ENCODE peak calls at places on chromosome 14, in eight cellular contexts. One of them, this sample, is unnamed.

GRCh38 chr14:61653507-61653906 is 41.8 kb upstream of the HIF1A start:
- DNase-seq in left ventricle myocardium inferior: no peak
- DNase-seq in uterus: peak; percentile 24
- DNase-seq in lung: no peak
- DNase-seq in fibroblast of mammary gland: peak; percentile 88
- DNase-seq in heart left ventricle: peak; percentile 32
- DNase-seq in dorsolateral prefrontal cortex: no peak
- DNase-seq in neural progenitor cell: no peak
- DNase-seq in this sample: peak; percentile 70

GRCh38 chr14:101481557-101481956 is 79.7 kb upstream of the DIO3 start:
- DNase-seq in left ventricle myocardium inferior: no peak
- DNase-seq in uterus: peak; percentile 24
- DNase-seq in lung: no peak
- DNase-seq in fibroblast of mammary gland: no peak
- DNase-seq in heart left ventricle: no peak
- DNase-seq in dorsolateral prefrontal cortex: no peak
- DNase-seq in neural progenitor cell: no peak
- DNase-seq in this sample: no peak

GRCh38 chr14:57866199-57866755 is 385 bp upstream of the SLC35F4 start:
- DNase-seq in left ventricle myocardium inferior: no peak
- DNase-seq in uterus: no peak
- DNase-seq in lung: no peak
- DNase-seq in fibroblast of mammary gland: no peak
- DNase-seq in heart left ventricle: no peak
- DNase-seq in dorsolateral prefrontal cortex: no peak
- DNase-seq in neural progenitor cell: peak; percentile 4
- DNase-seq in this sample: no peak

GRCh38 chr14:76773188-76773885 is 12.1 kb downstream of the VASH1 start:
- DNase-seq in left ventricle myocardium inferior: peak; percentile 66
- DNase-seq in uterus: peak; percentile 78
- DNase-seq in lung: peak; percentile 59
- DNase-seq in fibroblast of mammary gland: peak; percentile 89
- DNase-seq in heart left ventricle: peak; percentile 80
- DNase-seq in dorsolateral prefrontal cortex: no peak
- DNase-seq in neural progenitor cell: no peak
- DNase-seq in this sample: peak; percentile 81

GRCh38 chr14:89667983-89668382 is 250.9 kb upstream of the FOXN3 start:
- DNase-seq in left ventricle myocardium inferior: no peak
- DNase-seq in uterus: no peak
- DNase-seq in lung: no peak
- DNase-seq in fibroblast of mammary gland: peak; percentile 31
- DNase-seq in heart left ventricle: no peak
- DNase-seq in dorsolateral prefrontal cortex: no peak
- DNase-seq in neural progenitor cell: no peak
- DNase-seq in this sample: peak; percentile 2

GRCh38 chr14:89372156-89372555 is 44.9 kb downstream of the FOXN3 start:
- DNase-seq in left ventricle myocardium inferior: no peak
- DNase-seq in uterus: no peak
- DNase-seq in lung: no peak
- DNase-seq in fibroblast of mammary gland: no peak
- DNase-seq in heart left ventricle: no peak
- DNase-seq in dorsolateral prefrontal cortex: no peak
- DNase-seq in neural progenitor cell: no peak
- DNase-seq in this sample: peak; percentile 35

GRCh38 chr14:38238881-38239280 is 17.0 kb downstream of the CLEC14A start:
- DNase-seq in left ventricle myocardium inferior: no peak
- DNase-seq in uterus: no peak
- DNase-seq in lung: no peak
- DNase-seq in fibroblast of mammary gland: peak; percentile 22
- DNase-seq in heart left ventricle: no peak
- DNase-seq in dorsolateral prefrontal cortex: no peak
- DNase-seq in neural progenitor cell: no peak
- DNase-seq in this sample: peak; percentile 57

GRCh38 chr14:21044106-21044618 is 2.0 kb downstream of the RNASE7 start:
- DNase-seq in left ventricle myocardium inferior: peak; percentile 27
- DNase-seq in uterus: no peak
- DNase-seq in lung: no peak
- DNase-seq in fibroblast of mammary gland: no peak
- DNase-seq in heart left ventricle: peak; percentile 47
- DNase-seq in dorsolateral prefrontal cortex: no peak
- DNase-seq in neural progenitor cell: no peak
- DNase-seq in this sample: no peak

GRCh38 chr14:23428686-23429495 is 6.6 kb downstream of the MYH7 start:
- DNase-seq in left ventricle myocardium inferior: no peak
- DNase-seq in uterus: no peak
- DNase-seq in lung: no peak
- DNase-seq in fibroblast of mammary gland: no peak
- DNase-seq in heart left ventricle: peak; percentile 33
- DNase-seq in dorsolateral prefrontal cortex: no peak
- DNase-seq in neural progenitor cell: no peak
- DNase-seq in this sample: no peak

GRCh38 chr14:102930753-102931579 is 8.5 kb downstream of the AMN start:
- DNase-seq in left ventricle myocardium inferior: no peak
- DNase-seq in uterus: no peak
- DNase-seq in lung: no peak
- DNase-seq in fibroblast of mammary gland: peak; percentile 47
- DNase-seq in heart left ventricle: no peak
- DNase-seq in dorsolateral prefrontal cortex: no peak
- DNase-seq in neural progenitor cell: peak; percentile 49
- DNase-seq in this sample: no peak

GRCh38 chr14:47438650-47439140 is 236.7 kb downstream of the MDGA2 start:
- DNase-seq in left ventricle myocardium inferior: no peak
- DNase-seq in uterus: no peak
- DNase-seq in lung: no peak
- DNase-seq in fibroblast of mammary gland: peak; percentile 10
- DNase-seq in heart left ventricle: no peak
- DNase-seq in dorsolateral prefrontal cortex: no peak
- DNase-seq in neural progenitor cell: no peak
- DNase-seq in this sample: no peak

GRCh38 chr14:34336501-34336900 is 125.5 kb downstream of the SPTSSA start:
- DNase-seq in left ventricle myocardium inferior: no peak
- DNase-seq in uterus: no peak
- DNase-seq in lung: no peak
- DNase-seq in fibroblast of mammary gland: no peak
- DNase-seq in heart left ventricle: no peak
- DNase-seq in dorsolateral prefrontal cortex: no peak
- DNase-seq in neural progenitor cell: no peak
- DNase-seq in this sample: no peak

GRCh38 chr14:76717508-76717907 is 43.8 kb upstream of the VASH1 start:
- DNase-seq in left ventricle myocardium inferior: no peak
- DNase-seq in uterus: no peak
- DNase-seq in lung: peak; percentile 26
- DNase-seq in fibroblast of mammary gland: no peak
- DNase-seq in heart left ventricle: no peak
- DNase-seq in dorsolateral prefrontal cortex: no peak
- DNase-seq in neural progenitor cell: no peak
- DNase-seq in this sample: no peak

DNA sequence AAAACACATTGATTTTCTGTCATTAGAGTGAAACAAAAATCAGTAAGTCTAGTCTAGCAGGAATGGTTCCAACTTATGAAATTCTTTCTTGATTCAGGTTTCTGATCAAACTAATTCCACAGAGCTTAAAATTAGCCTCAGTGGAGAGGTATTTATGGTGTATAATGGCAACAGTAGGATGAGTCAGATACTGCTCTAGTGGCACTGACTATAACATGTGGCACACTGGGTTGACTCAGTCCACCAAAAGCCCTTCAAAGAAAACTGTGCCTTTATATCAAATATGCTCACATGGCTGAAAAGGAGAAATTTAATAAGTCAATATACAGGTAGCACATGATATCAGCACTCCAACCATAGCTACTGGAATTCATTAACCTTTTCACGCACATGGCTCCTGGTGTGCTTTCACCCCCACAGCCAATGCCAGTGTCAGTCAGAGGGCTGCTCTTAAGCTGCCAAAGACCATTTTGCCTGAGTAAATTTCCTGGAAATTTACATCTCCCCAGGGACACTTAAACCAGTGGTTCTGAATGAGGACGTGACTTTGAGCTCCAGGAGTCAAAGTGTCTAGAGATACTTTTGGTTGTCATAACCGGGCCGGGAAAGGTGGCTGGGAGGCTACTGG is 21.7 kb upstream of the CATSPERB start:
- DNase-seq in left ventricle myocardium inferior: no peak
- DNase-seq in uterus: no peak
- DNase-seq in lung: no peak
- DNase-seq in fibroblast of mammary gland: peak; percentile 55
- DNase-seq in heart left ventricle: no peak
- DNase-seq in dorsolateral prefrontal cortex: no peak
- DNase-seq in neural progenitor cell: no peak
- DNase-seq in this sample: no peak
- TF ChIP-seq CTCF in left ventricle myocardium inferior: no peak
- TF ChIP-seq CTCF in uterus: no peak
- TF ChIP-seq CTCF in lung: no peak
- TF ChIP-seq CTCF in fibroblast of mammary gland: no peak
- TF ChIP-seq CTCF in heart left ventricle: no peak
- TF ChIP-seq CTCF in dorsolateral prefrontal cortex: no peak
- TF ChIP-seq CTCF in neural progenitor cell: no peak
- TF ChIP-seq CTCF in this sample: no peak

DNA sequence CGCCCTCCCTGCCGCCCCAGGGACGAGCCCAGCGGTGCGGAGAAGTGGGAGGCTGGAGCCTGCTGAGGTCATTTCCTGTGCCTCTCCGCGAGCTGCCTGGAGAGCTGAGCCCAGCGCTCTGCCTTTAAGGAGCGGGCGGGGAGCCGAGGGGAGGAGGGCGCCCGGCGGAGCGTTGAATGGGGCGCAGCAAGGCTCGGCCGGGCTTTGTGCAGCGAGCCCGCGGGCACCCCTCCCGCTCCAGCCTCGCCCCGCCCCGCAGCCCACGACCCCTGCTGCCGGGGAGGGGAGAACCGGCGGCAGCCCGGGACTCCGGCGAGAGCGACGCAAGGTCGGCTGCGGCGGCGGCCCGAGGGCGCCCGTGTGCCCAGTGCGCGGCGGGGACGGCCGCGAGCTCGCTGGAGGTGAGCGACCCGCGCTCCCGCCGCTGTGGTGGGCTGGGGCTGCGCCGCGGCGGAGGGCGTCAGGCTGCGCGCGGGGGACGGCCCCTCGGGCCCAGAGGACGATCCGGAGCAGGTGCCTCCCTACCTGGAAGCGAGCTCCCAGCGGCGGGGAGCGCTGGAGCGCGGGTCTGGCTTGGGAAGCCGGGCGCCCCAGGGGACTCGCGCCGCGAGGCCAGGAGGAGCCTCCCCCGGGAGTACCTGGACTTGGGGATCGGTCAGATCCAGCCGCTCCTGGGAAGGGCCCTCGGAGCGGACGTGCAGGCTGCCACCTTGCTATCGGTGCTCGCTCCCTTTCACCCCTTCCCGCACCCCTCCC is at the start of gene PLEKHH1:
- DNase-seq in left ventricle myocardium inferior: peak; percentile 80
- DNase-seq in uterus: peak; percentile 59
- DNase-seq in lung: peak; percentile 65
- DNase-seq in fibroblast of mammary gland: peak; percentile 61
- DNase-seq in heart left ventricle: peak; percentile 86
- DNase-seq in dorsolateral prefrontal cortex: peak; percentile 92
- DNase-seq in neural progenitor cell: peak; percentile 88
- DNase-seq in this sample: peak; percentile 46
- TF ChIP-seq CTCF in left ventricle myocardium inferior: no peak
- TF ChIP-seq CTCF in uterus: no peak
- TF ChIP-seq CTCF in lung: no peak
- TF ChIP-seq CTCF in fibroblast of mammary gland: no peak
- TF ChIP-seq CTCF in heart left ventricle: no peak
- TF ChIP-seq CTCF in dorsolateral prefrontal cortex: peak; percentile 15
- TF ChIP-seq CTCF in neural progenitor cell: peak; percentile 46
- TF ChIP-seq CTCF in this sample: no peak

DNA sequence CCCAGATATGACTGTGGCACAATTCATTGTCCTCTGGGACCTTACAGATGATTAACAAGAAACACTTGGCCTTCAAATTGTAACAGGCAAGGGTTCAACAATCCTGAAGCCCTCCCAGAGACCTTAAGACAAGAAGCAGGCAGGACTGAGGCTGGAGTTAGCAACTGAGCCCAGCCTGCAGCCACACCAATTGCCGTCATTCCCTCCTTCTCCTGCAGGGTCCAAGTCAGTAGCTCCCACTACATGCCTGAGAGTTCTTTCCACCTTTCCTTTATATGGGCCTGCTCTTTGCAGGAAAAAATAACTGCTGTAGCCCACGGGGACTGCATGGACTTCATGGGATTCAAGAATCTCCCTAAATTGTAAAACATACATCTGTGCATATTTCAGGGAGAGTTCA is 2.4 kb upstream of the SERPINA4 start:
- DNase-seq in left ventricle myocardium inferior: no peak
- DNase-seq in uterus: no peak
- DNase-seq in lung: no peak
- DNase-seq in fibroblast of mammary gland: no peak
- DNase-seq in heart left ventricle: no peak
- DNase-seq in dorsolateral prefrontal cortex: no peak
- DNase-seq in neural progenitor cell: no peak
- DNase-seq in this sample: no peak
- TF ChIP-seq CTCF in left ventricle myocardium inferior: no peak
- TF ChIP-seq CTCF in uterus: no peak
- TF ChIP-seq CTCF in lung: no peak
- TF ChIP-seq CTCF in fibroblast of mammary gland: no peak
- TF ChIP-seq CTCF in heart left ventricle: no peak
- TF ChIP-seq CTCF in dorsolateral prefrontal cortex: no peak
- TF ChIP-seq CTCF in neural progenitor cell: no peak
- TF ChIP-seq CTCF in this sample: no peak

DNA sequence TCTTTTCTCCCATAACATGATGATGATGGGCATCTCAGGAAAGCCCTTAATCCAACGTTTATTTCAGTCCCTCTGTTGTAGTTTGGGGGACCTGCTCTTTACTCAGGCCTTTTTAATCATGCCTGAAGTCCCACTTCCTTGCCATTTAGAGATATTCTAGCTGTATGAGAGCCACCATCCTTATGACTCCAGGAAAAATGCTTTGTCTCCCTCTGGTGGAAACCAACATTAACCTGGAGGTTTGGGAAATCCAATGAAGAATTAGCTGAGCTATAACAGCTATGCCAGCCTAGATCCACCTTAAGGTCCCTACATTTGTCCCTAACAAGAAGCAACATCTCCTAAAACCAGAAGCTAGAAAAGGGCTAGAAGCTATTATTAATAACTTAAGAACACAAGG is 1399.1 kb downstream of the LRFN5 start:
- DNase-seq in left ventricle myocardium inferior: no peak
- DNase-seq in uterus: no peak
- DNase-seq in lung: no peak
- DNase-seq in fibroblast of mammary gland: peak; percentile 23
- DNase-seq in heart left ventricle: no peak
- DNase-seq in dorsolateral prefrontal cortex: no peak
- DNase-seq in neural progenitor cell: no peak
- DNase-seq in this sample: no peak
- TF ChIP-seq CTCF in left ventricle myocardium inferior: no peak
- TF ChIP-seq CTCF in uterus: no peak
- TF ChIP-seq CTCF in lung: no peak
- TF ChIP-seq CTCF in fibroblast of mammary gland: peak; percentile 15
- TF ChIP-seq CTCF in heart left ventricle: no peak
- TF ChIP-seq CTCF in dorsolateral prefrontal cortex: peak; percentile 41
- TF ChIP-seq CTCF in neural progenitor cell: no peak
- TF ChIP-seq CTCF in this sample: no peak

GRCh38 chr14:86787782-86788181 is 1205.2 kb downstream of the GALC start:
- DNase-seq in left ventricle myocardium inferior: no peak
- DNase-seq in uterus: no peak
- DNase-seq in lung: no peak
- DNase-seq in fibroblast of mammary gland: peak; percentile 46
- DNase-seq in heart left ventricle: no peak
- DNase-seq in dorsolateral prefrontal cortex: no peak
- DNase-seq in neural progenitor cell: no peak
- DNase-seq in this sample: peak; percentile 15
- TF ChIP-seq CTCF in left ventricle myocardium inferior: no peak
- TF ChIP-seq CTCF in uterus: no peak
- TF ChIP-seq CTCF in lung: no peak
- TF ChIP-seq CTCF in fibroblast of mammary gland: no peak
- TF ChIP-seq CTCF in heart left ventricle: no peak
- TF ChIP-seq CTCF in dorsolateral prefrontal cortex: no peak
- TF ChIP-seq CTCF in neural progenitor cell: no peak
- TF ChIP-seq CTCF in this sample: no peak

GRCh38 chr14:88342980-88343379 is 19.9 kb upstream of the KCNK10 start:
- DNase-seq in left ventricle myocardium inferior: no peak
- DNase-seq in uterus: no peak
- DNase-seq in lung: no peak
- DNase-seq in fibroblast of mammary gland: no peak
- DNase-seq in heart left ventricle: no peak
- DNase-seq in dorsolateral prefrontal cortex: no peak
- DNase-seq in neural progenitor cell: no peak
- DNase-seq in this sample: no peak
- TF ChIP-seq CTCF in left ventricle myocardium inferior: no peak
- TF ChIP-seq CTCF in uterus: no peak
- TF ChIP-seq CTCF in lung: no peak
- TF ChIP-seq CTCF in fibroblast of mammary gland: no peak
- TF ChIP-seq CTCF in heart left ventricle: no peak
- TF ChIP-seq CTCF in dorsolateral prefrontal cortex: no peak
- TF ChIP-seq CTCF in neural progenitor cell: no peak
- TF ChIP-seq CTCF in this sample: no peak

This sample was measured in HFFc6.